ENCODE peak calls at places on chromosomes 13 and 19, in eight cellular contexts. M, F, R, Y, D, S, O and N are unnamed samples. For H3K27me3 and H3K79me2, the result is how much of the 10 kb centered on the place peaks cover.

GRCh38 chr13:53562419-53562818 is 533.8 kb downstream of the OLFM4 start:
- DNase-seq in M (no peak), S (no peak), R (no peak), Y (no peak), O (no peak), F (no peak), D (no peak), N (no peak)

GRCh38 chr19:15534957-15535864 is 26.9 kb downstream of the CYP4F22 start:
- DNase-seq in Y (no peak), O (no peak), F (no peak), R (no peak), D (no peak), S (no peak), M (no peak), N (no peak)

GRCh38 chr13:100203696-100204367 is 114.9 kb downstream of the PCCA start:
- DNase-seq in O (no peak), R (no peak), S (no peak), F (peak), Y (no peak), D (peak), M (no peak), N (peak)

GRCh38 chr19:44024900-44025216 is 321 bp upstream of the ZNF222 start:
- DNase-seq in O (no peak), Y (no peak), S (no peak), M (no peak), R (no peak), D (no peak), F (no peak), N (no peak)

GRCh38 chr19:1469200-1469935 is 9.6 kb downstream of the C19orf25 start:
- DNase-seq in D (peak), Y (no peak), O (no peak), S (no peak), R (no peak), F (peak), M (peak), N (no peak)

GRCh38 chr13:111033172-111034133 is 81.7 kb upstream of the ARHGEF7 start:
- DNase-seq in S (no peak), F (peak), R (no peak), M (no peak), D (peak), O (no peak), Y (no peak), N (no peak)

GRCh38 chr13:74131206-74131605 is 3.0 kb downstream of the KLF12 start:
- DNase-seq in S (no peak), F (no peak), D (no peak), O (no peak), M (no peak), Y (no peak), R (no peak), N (no peak)

GRCh38 chr19:10408511-10409291 is 5.4 kb upstream of the CDC37 start:
- DNase-seq in F (no peak), Y (peak), S (no peak), M (no peak), R (no peak), O (no peak), D (peak), N (no peak)

GRCh38 chr13:85638265-85638664 is 161.0 kb downstream of the SLITRK6 start:
- DNase-seq in M (no peak), S (no peak), D (no peak), F (no peak), O (no peak), R (no peak), Y (no peak), N (no peak)

GRCh38 chr13:100069278-100069677 is 19.6 kb upstream of the PCCA start:
- DNase-seq in O (no peak), Y (no peak), F (no peak), S (no peak), D (peak), R (no peak), M (no peak), N (no peak)

GRCh38 chr13:29546662-29547061 is 48.8 kb downstream of the SLC7A1 start:
- DNase-seq in F (no peak), Y (no peak), R (no peak), S (no peak), D (no peak), O (no peak), M (no peak), N (no peak)

GRCh38 chr19:5273782-5274181 is 66.8 kb downstream of the PTPRS start:
- DNase-seq in O (no peak), D (no peak), S (no peak), F (no peak), Y (no peak), M (no peak), R (no peak), N (no peak)

GRCh38 chr13:89407357-89407756 is 1736.2 kb downstream of the SLITRK5 start:
- DNase-seq in Y (no peak), S (no peak), R (no peak), D (no peak), O (no peak), M (no peak), F (peak), N (no peak)

GRCh38 chr19:1265611-1266115 is 3.5 kb upstream of the CIRBP start:
- DNase-seq in O (no peak), F (peak), S (peak), R (no peak), M (no peak), D (peak), Y (no peak), N (no peak)

GRCh38 chr19:28874742-28875141 is 338.2 kb downstream of the UQCRFS1 start:
- DNase-seq in M (no peak), O (no peak), D (no peak), S (no peak), Y (no peak), F (no peak), R (no peak), N (no peak)

GRCh38 chr13:42660367-42660965 is 86.5 kb downstream of the TNFSF11 start:
- DNase-seq in Y (no peak), O (no peak), F (peak), M (no peak), D (peak), R (no peak), S (no peak), N (no peak)

GRCh38 chr13:93289047-93289446 is 62.4 kb downstream of the GPC6 start:
- DNase-seq in S (no peak), D (peak), O (no peak), R (no peak), M (no peak), Y (no peak), F (no peak), N (no peak)

GRCh38 chr13:112245179-112245724 is 130.9 kb upstream of the SPACA7 start:
- DNase-seq in D (no peak), F (no peak), Y (no peak), O (no peak), M (no peak), R (no peak), S (no peak), N (no peak)

GRCh38 chr13:95113601-95114000 is 187.7 kb downstream of the ABCC4 start:
- DNase-seq in S (no peak), R (peak), F (no peak), O (no peak), D (no peak), M (peak), Y (no peak), N (no peak)

GRCh38 chr13:80556291-80556690 is 215.4 kb upstream of the SPRY2 start:
- DNase-seq in M (no peak), S (no peak), R (no peak), F (no peak), Y (no peak), O (no peak), D (no peak), N (no peak)

GRCh38 chr19:22030680-22031079 is 19.9 kb upstream of the ZNF208 start:
- DNase-seq in R (no peak), F (peak), M (no peak), O (no peak), D (no peak), Y (no peak), S (no peak), N (no peak)

GRCh38 chr13:44237276-44237767 is 136.3 kb upstream of the SERP2 start:
- DNase-seq in R (no peak), D (peak), M (no peak), O (no peak), F (peak), Y (peak), S (peak), N (no peak)

GRCh38 chr13:100721885-100722512 is 47.4 kb upstream of the TMTC4 start:
- DNase-seq in R (peak), Y (peak), D (peak), F (peak), M (peak), O (peak), S (peak), N (peak)

GRCh38 chr19:3125900-3126524 is 9.8 kb upstream of the GNA15 start:
- DNase-seq in S (peak), O (peak), R (peak), D (peak), F (peak), Y (peak), M (peak), N (peak)

GRCh38 chr19:28332886-28333285 is 880.1 kb downstream of the UQCRFS1 start:
- DNase-seq in D (no peak), Y (no peak), S (no peak), M (no peak), F (no peak), R (no peak), O (no peak), N (no peak)

GRCh38 chr19:6242677-6243076 is 37.1 kb downstream of the MLLT1 start:
- DNase-seq in R (no peak), D (no peak), M (no peak), O (no peak), F (no peak), S (no peak), Y (no peak), N (no peak)

GRCh38 chr19:7614859-7615741 is 14.2 kb downstream of the XAB2 start:
- DNase-seq in R (no peak), M (no peak), Y (no peak), O (no peak), S (no peak), D (no peak), F (no peak), N (no peak)

GRCh38 chr13:110944121-110944967 is 29.5 kb upstream of the ANKRD10 start:
- DNase-seq in S (peak), D (peak), M (peak), F (peak), Y (peak), R (peak), O (peak), N (peak)

GRCh38 chr19:15591796-15592195 is 23.2 kb upstream of the CYP4F8 start:
- DNase-seq in Y (no peak), D (no peak), F (no peak), S (no peak), O (no peak), R (no peak), M (no peak), N (no peak)

GRCh38 chr13:72852207-72852606 is 70.3 kb downstream of the PIBF1 start:
- DNase-seq in D (no peak), S (no peak), Y (no peak), F (no peak), M (no peak), R (no peak), O (no peak), N (no peak)

DNA sequence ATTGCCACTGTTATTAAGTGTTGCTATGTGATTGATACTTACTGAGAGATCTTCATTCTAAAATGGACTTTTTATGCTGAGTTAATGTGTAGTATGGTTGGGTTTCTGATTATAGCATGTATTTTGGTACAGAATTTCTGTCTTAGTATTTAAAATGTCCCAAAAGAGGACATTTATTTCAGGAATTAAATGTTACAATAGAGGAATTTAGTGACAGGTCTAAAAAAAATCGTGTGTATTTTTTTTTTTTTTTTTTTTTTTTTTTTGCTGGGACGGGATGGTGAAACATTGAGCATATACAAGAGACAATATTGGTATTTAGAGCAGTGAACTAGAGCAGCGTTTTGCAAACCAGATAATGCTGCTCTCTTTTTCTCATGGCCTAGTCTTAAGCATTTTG is 27.9 kb downstream of the URI1 start:
- DNase-seq in D (no peak), Y (no peak), O (no peak), F (no peak), M (no peak), R (no peak), S (no peak), N (no peak)
- H3K27me3 ChIP-seq in D (under half), Y (under half), O (under half), F (under half), M (under half), R (under half), S (under half), N (under half)

DNA sequence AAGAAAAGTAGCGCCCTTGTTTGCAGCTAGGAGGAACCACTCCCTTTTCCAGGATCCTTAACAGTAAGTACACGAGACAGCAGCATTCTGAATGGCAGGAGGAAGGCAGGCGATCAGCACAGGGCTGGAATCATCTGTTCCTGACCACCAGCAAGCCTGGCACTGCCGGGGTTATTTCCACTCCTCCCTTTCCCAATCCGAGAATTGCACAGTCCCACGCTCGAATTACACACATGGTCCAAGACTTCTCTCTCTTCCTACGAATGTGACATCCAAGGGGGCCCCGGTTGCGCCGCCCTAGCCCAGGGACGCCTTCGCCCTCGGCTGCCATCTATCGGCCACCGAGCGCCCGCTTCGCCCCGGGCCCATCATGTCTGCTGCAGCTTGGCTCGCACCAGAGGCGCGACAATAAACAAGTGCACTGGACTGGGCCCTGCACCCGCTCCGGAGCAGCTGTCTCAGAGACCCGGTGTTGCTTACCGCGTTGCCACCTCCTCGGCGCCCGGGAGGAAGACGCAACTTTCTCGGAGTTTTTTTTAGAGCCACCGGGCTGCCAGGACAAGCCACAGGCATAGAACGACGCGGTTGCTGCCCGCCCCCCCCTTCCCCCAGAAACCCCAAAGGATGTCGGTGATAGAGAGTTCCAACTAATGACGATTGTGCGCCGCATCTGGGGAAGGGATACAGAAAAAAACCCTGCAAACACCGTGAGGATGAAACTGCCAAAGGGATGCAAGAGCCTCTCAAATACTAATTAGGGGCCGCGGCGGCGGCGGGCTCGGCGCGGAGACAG is at the start of gene SLITRK5:
- DNase-seq in R (peak), M (peak), D (peak), Y (peak), O (no peak), F (peak), S (peak), N (peak)
- H3K79me2 ChIP-seq in R (under half), M (under half), D (under half), Y (under half), O (under half), F (under half), S (under half), N (under half)

GRCh38 chr13:97434417-97435296 is 688 bp downstream of the RAP2A start:
- DNase-seq in O (no peak), M (no peak), S (no peak), Y (peak), D (peak), F (peak), R (peak), N (peak)
- TF ChIP-seq EZH2phosphoT487 in O (no peak), M (no peak), S (no peak), Y (no peak), D (no peak), F (no peak), R (no peak), N (no peak)

DNA sequence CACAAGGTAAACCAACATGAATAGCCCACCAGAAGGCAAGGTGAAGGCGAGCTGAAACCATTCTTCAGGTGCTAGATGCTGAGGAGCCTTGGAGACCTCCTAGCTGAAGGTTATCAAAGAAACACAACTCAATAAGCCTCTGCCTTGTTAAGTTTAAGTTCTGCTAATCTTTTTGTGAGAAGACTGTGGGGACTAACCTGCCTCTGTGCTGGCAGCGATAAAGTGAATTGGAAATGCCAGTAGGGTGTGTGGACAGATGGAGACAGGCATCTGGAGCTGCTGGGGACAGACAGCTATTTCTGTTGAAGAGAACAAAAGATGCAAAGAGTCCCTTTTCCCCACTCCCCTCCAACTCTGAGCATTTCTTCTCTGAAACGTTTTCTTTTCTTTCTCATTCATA is 33.5 kb upstream of the FLT1 start:
- DNase-seq in S (no peak), O (no peak), M (no peak), Y (no peak), D (no peak), R (no peak), F (no peak), N (no peak)
- H3K27me3 ChIP-seq in S (under half), O (under half), M (half or more), Y (half or more), D (under half), R (under half), F (half or more), N (under half)

DNA sequence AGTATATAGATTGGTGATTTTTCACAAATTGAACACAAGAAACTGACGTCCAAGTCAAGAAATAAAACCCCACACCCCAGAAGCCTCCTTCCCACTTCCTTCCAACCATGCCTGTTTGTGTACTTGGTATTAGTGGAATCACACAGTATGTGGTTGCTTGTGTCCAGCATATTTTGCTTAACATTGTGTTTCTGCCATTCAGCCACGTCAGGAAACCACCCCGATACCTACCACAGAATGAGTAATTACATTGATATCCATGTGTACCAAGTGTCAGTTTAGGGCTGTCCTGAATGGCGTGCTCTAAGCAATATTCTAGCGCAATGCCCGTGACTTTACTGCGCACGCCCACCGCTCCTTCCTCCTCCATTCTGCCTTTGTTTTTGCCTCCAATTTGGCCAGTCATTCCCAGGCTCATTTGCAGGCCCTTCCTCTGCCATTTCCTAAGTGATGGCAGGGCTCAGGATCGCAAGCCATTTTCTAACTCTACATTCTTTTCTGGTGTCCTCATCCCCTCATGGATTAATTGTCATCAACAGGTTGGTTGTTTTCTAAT is 25.9 kb upstream of the MPHOSPH8 start:
- DNase-seq in M (no peak), S (no peak), R (no peak), F (no peak), D (no peak), Y (no peak), O (no peak), N (no peak)
- H3K79me2 ChIP-seq in M (under half), S (under half), R (under half), F (half or more), D (under half), Y (under half), O (half or more), N (under half)

GRCh38 chr19:33513424-33513823 is 8.2 kb downstream of the PEPD start:
- DNase-seq in S (no peak), Y (no peak), F (no peak), D (no peak), O (no peak), M (no peak), R (no peak), N (no peak)
- TF ChIP-seq EZH2phosphoT487 in S (no peak), Y (no peak), F (no peak), D (no peak), O (no peak), M (no peak), R (no peak), N (no peak)

DNA sequence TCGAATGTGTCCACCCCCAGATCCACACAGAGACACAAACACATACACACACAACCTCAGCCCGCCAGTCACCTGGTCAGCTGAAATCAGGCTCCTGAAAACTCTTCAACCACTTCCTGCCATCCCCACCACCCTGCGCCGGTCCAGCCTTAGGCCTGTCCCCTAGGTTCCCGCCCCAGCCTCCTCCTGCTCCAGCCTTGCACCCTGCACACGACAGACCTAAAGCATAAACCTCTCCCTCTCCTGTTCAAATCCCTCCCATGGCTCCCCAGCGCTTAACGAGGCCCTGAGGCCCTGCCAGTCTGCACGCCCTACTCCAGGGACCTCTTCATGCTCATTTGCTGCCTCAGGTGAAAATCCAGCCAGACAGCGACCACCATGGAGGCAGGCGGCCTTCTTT is 7.1 kb downstream of the PNMA8B start:
- DNase-seq in S (no peak), R (peak), Y (no peak), M (no peak), F (no peak), D (no peak), O (no peak), N (no peak)
- H3K27me3 ChIP-seq in S (under half), R (half or more), Y (under half), M (half or more), F (under half), D (under half), O (under half), N (half or more)

DNA sequence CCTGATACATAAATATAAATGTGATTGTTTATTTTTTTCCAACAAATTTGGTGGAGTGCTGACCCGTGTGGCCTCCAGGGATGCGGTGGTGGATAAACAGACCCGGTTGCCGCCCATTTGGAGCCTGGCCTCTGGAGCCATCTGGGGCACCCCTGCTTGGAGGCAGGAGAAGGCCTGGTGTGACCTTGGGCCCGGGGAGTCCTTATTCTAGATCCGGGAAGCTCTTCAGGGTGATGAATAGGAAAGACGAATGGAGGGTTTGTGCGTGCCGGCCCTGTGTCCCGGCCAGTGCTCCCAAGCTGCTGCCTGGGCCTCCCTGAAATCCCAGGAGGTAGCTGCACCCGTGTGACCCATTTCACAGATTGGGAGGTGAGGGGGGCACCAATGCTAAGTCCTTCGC is 11.5 kb downstream of the PAK4 start:
- DNase-seq in S (no peak), F (no peak), Y (peak), R (no peak), M (no peak), D (no peak), O (no peak), N (no peak)
- H3K79me2 ChIP-seq in S (half or more), F (half or more), Y (half or more), R (half or more), M (half or more), D (half or more), O (half or more), N (half or more)

GRCh38 chr13:19153782-19154450 is 27.7 kb downstream of the TUBA3C start:
- DNase-seq in R (no peak), O (no peak), F (no peak), Y (peak), M (no peak), S (no peak), D (peak), N (no peak)
- TF ChIP-seq EZH2phosphoT487 in R (no peak), O (no peak), F (no peak), Y (no peak), M (no peak), S (no peak), D (no peak), N (no peak)